ENCODE peak calls at places on chromosomes 4 and X, in ten cellular contexts. Z is breast epithelium, C is fibroblast of pulmonary artery, Q is NCI-H1436, K is activated T-cell treated with anti-CD3 and anti-CD28 coated beads for 24 hours, F is AG04450, J is tibial nerve, O is M059J, U is posterior cingulate gyrus, L is astrocyte of the hippocampus. G is an unnamed sample.

GRCh38 chrX:45508459-45508858 is 307.8 kb upstream of the DIPK2B start:
- DNase-seq in Z (no peak), C (peak; percentile 29), Q (no peak), K (no peak), F (no peak), J (no peak), O (peak; percentile 64), U (no peak), L (no peak), G (no peak)

GRCh38 chr4:1863297-1864033 is 7.5 kb upstream of the LETM1 start:
- DNase-seq in Z (no peak), C (no peak), Q (no peak), K (no peak), F (no peak), J (no peak), O (no peak), U (no peak), L (no peak), G (no peak)

GRCh38 chr4:73978886-73979285 is 2.9 kb downstream of the PF4 start:
- DNase-seq in Z (no peak), C (peak; percentile 85), Q (no peak), K (no peak), F (peak; percentile 47), J (no peak), O (peak; percentile 39), U (no peak), L (peak; percentile 71), G (no peak)

GRCh38 chr4:159142254-159142653 is 39.4 kb downstream of the RAPGEF2 start:
- DNase-seq in Z (no peak), C (peak; percentile 29), Q (no peak), K (no peak), F (no peak), J (no peak), O (no peak), U (peak; percentile 16), L (no peak), G (no peak)

GRCh38 chr4:6740347-6740746 is 24.4 kb downstream of the BLOC1S4 start:
- DNase-seq in Z (no peak), C (no peak), Q (no peak), K (no peak), F (no peak), J (no peak), O (no peak), U (no peak), L (no peak), G (no peak)

GRCh38 chrX:154805696-154806091 is 409 bp upstream of the MPP1 start:
- DNase-seq in Z (no peak), C (peak; percentile 44), Q (no peak), K (no peak), F (no peak), J (no peak), O (peak; percentile 55), U (no peak), L (peak; percentile 52), G (no peak)

GRCh38 chr4:82715731-82716617 is 82.6 kb downstream of the SCD5 start:
- DNase-seq in Z (no peak), C (peak; percentile 57), Q (no peak), K (no peak), F (no peak), J (no peak), O (peak; percentile 6), U (no peak), L (peak; percentile 19), G (no peak)

GRCh38 chr4:43356786-43357185 is 464.3 kb downstream of the GRXCR1 start:
- DNase-seq in Z (no peak), C (no peak), Q (no peak), K (no peak), F (no peak), J (no peak), O (no peak), U (no peak), L (no peak), G (no peak)

GRCh38 chr4:850323-850945 is 24.5 kb upstream of the CPLX1 start:
- DNase-seq in Z (no peak), C (no peak), Q (no peak), K (no peak), F (no peak), J (no peak), O (no peak), U (no peak), L (no peak), G (no peak)

GRCh38 chr4:120215350-120215749 is 148.7 kb upstream of the MAD2L1 start:
- DNase-seq in Z (no peak), C (no peak), Q (no peak), K (no peak), F (no peak), J (no peak), O (no peak), U (no peak), L (no peak), G (no peak)

GRCh38 chrX:48794993-48795501 is 6.8 kb upstream of the HDAC6 start:
- DNase-seq in Z (no peak), C (peak; percentile 54), Q (no peak), K (no peak), F (peak; percentile 3), J (no peak), O (peak; percentile 80), U (no peak), L (peak; percentile 77), G (no peak)

GRCh38 chr4:42568610-42569207 is 88.2 kb downstream of the ATP8A1 start:
- DNase-seq in Z (peak; percentile 23), C (peak; percentile 83), Q (peak; percentile 72), K (peak; percentile 52), F (peak; percentile 20), J (no peak), O (peak; percentile 64), U (peak; percentile 47), L (peak; percentile 85), G (peak; percentile 74)

GRCh38 chr4:128303986-128304385 is 16.4 kb upstream of the PGRMC2 start:
- DNase-seq in Z (no peak), C (no peak), Q (no peak), K (no peak), F (no peak), J (no peak), O (no peak), U (no peak), L (no peak), G (no peak)

GRCh38 chrX:47644557-47645091 is 5.7 kb downstream of the ELK1 start:
- DNase-seq in Z (no peak), C (peak; percentile 63), Q (no peak), K (no peak), F (no peak), J (no peak), O (no peak), U (peak; percentile 23), L (peak; percentile 28), G (no peak)

GRCh38 chr4:52001616-52002015 is 18.5 kb downstream of the LRRC66 start:
- DNase-seq in Z (no peak), C (peak; percentile 10), Q (no peak), K (no peak), F (no peak), J (no peak), O (peak; percentile 15), U (no peak), L (peak; percentile 46), G (no peak)

GRCh38 chr4:10180927-10181744 is 64.5 kb upstream of the WDR1 start:
- DNase-seq in Z (no peak), C (peak; percentile 97), Q (no peak), K (peak; percentile 10), F (no peak), J (no peak), O (peak; percentile 85), U (no peak), L (no peak), G (no peak)

GRCh38 chrX:74449322-74449936 is 28.1 kb downstream of the SLC16A2 start:
- DNase-seq in Z (peak; percentile 24), C (no peak), Q (no peak), K (peak; percentile 11), F (no peak), J (no peak), O (peak; percentile 90), U (no peak), L (peak; percentile 56), G (no peak)

GRCh38 chr4:1328267-1329155 is 18.5 kb upstream of the UVSSA start:
- DNase-seq in Z (no peak), C (no peak), Q (no peak), K (no peak), F (no peak), J (no peak), O (no peak), U (peak; percentile 3), L (no peak), G (no peak)

GRCh38 chr4:142922720-142923119 is 76.6 kb upstream of the INPP4B start:
- DNase-seq in Z (no peak), C (no peak), Q (no peak), K (no peak), F (no peak), J (no peak), O (no peak), U (no peak), L (no peak), G (no peak)

GRCh38 chr4:133355636-133356035 is 206.5 kb downstream of the PCDH10 start:
- DNase-seq in Z (no peak), C (peak; percentile 35), Q (no peak), K (no peak), F (no peak), J (no peak), O (no peak), U (no peak), L (no peak), G (no peak)

GRCh38 chr4:173543266-173543665 is 13.2 kb upstream of the HAND2 start:
- DNase-seq in Z (no peak), C (no peak), Q (no peak), K (no peak), F (no peak), J (no peak), O (no peak), U (no peak), L (no peak), G (no peak)

GRCh38 chr4:140764785-140765392 is 8.7 kb upstream of the TBC1D9 start:
- DNase-seq in Z (no peak), C (no peak), Q (no peak), K (no peak), F (no peak), J (no peak), O (no peak), U (no peak), L (peak; percentile 10), G (no peak)

GRCh38 chr4:8547108-8547911 is 32.9 kb upstream of the GPR78 start:
- DNase-seq in Z (no peak), C (peak; percentile 24), Q (no peak), K (no peak), F (no peak), J (no peak), O (peak; percentile 77), U (no peak), L (peak; percentile 32), G (no peak)

GRCh38 chr4:1676605-1677525 is 7.2 kb downstream of the FAM53A start:
- DNase-seq in Z (no peak), C (no peak), Q (no peak), K (no peak), F (no peak), J (no peak), O (no peak), U (no peak), L (no peak), G (no peak)

GRCh38 chr4:26753642-26754041 is 107.0 kb upstream of the STIM2 start:
- DNase-seq in Z (no peak), C (peak; percentile 47), Q (no peak), K (no peak), F (peak; percentile 42), J (no peak), O (no peak), U (no peak), L (peak; percentile 77), G (no peak)

GRCh38 chrX:152641256-152641875 is 3.7 kb downstream of the GABRQ start:
- DNase-seq in Z (no peak), C (no peak), Q (no peak), K (no peak), F (no peak), J (no peak), O (no peak), U (no peak), L (no peak), G (no peak)

GRCh38 chr4:144754562-144755410 is 108.8 kb downstream of the HHIP start:
- DNase-seq in Z (no peak), C (peak; percentile 73), Q (no peak), K (no peak), F (no peak), J (no peak), O (peak; percentile 17), U (no peak), L (peak; percentile 62), G (no peak)

GRCh38 chr4:77154074-77154473 is 2.9 kb upstream of the CCNG2 start:
- DNase-seq in Z (no peak), C (no peak), Q (no peak), K (no peak), F (no peak), J (no peak), O (no peak), U (no peak), L (no peak), G (no peak)

G was measured in NCI-H1092.